ENCODE peak calls at places on chromosomes 16 and 17, in five cellular contexts. Q is heart left ventricle, I is fibroblast of mammary gland, C is pancreas, T is dorsolateral prefrontal cortex. Z is an unnamed sample.

GRCh38 chr17:8225813-8226535 is 15.6 kb upstream of the AURKB start:
- DNase-seq in Q (peak; percentile 50), I (peak; percentile 86), C (peak; percentile 83), T (peak; percentile 75), Z (peak; percentile 68)

GRCh38 chr17:68455756-68456528 is 1.4 kb downstream of the WIPI1 start:
- DNase-seq in Q (no peak), I (peak; percentile 96), C (peak; percentile 52), T (no peak), Z (no peak)

GRCh38 chr17:28946239-28946638 is 5.1 kb downstream of the PHF12 start:
- DNase-seq in Q (no peak), I (peak; percentile 90), C (no peak), T (no peak), Z (no peak)

GRCh38 chr16:30958164-30959083 is 870 bp downstream of the SETD1A start:
- DNase-seq in Q (peak; percentile 71), I (peak; percentile 42), C (peak; percentile 67), T (no peak), Z (peak; percentile 70)

GRCh38 chr17:78176548-78177025 is 8.2 kb downstream of the SYNGR2 start:
- DNase-seq in Q (peak; percentile 85), I (peak; percentile 41), C (peak; percentile 81), T (peak; percentile 72), Z (peak; percentile 81)

GRCh38 chr16:49588729-49589384 is 215.3 kb downstream of the C16orf78 start:
- DNase-seq in Q (no peak), I (peak; percentile 20), C (no peak), T (no peak), Z (no peak)

GRCh38 chr17:19265755-19266154 is 28.6 kb downstream of the EPN2 start:
- DNase-seq in Q (no peak), I (no peak), C (no peak), T (no peak), Z (no peak)

GRCh38 chr17:4607773-4608187 is 23.5 kb downstream of the SMTNL2 start:
- DNase-seq in Q (peak; percentile 91), I (peak; percentile 63), C (peak; percentile 32), T (no peak), Z (no peak)

GRCh38 chr16:67228905-67229304 is 2.0 kb downstream of the TMEM208 start:
- DNase-seq in Q (peak; percentile 13), I (no peak), C (no peak), T (no peak), Z (no peak)

GRCh38 chr16:87195190-87195589 is 122.0 kb downstream of the C16orf95 start:
- DNase-seq in Q (no peak), I (no peak), C (no peak), T (no peak), Z (no peak)

GRCh38 chr16:84532299-84532724 is 27.9 kb upstream of the MEAK7 start:
- DNase-seq in Q (peak; percentile 71), I (peak; percentile 96), C (peak; percentile 25), T (no peak), Z (no peak)

GRCh38 chr17:9258115-9259020 is 237.1 kb downstream of the NTN1 start:
- DNase-seq in Q (no peak), I (no peak), C (no peak), T (no peak), Z (no peak)

GRCh38 chr17:4856937-4857314 is 23.8 kb downstream of the MINK1 start:
- DNase-seq in Q (no peak), I (no peak), C (no peak), T (peak; percentile 71), Z (no peak)

GRCh38 chr16:63289834-63290460 is 1253.7 kb upstream of the CDH8 start:
- DNase-seq in Q (peak; percentile 48), I (peak; percentile 5), C (peak; percentile 58), T (peak; percentile 58), Z (peak; percentile 54)

GRCh38 chr17:2798679-2799078 is 2.4 kb downstream of the RAP1GAP2 start:
- DNase-seq in Q (no peak), I (no peak), C (no peak), T (no peak), Z (no peak)

GRCh38 chr16:30567160-30567990 is 4.1 kb downstream of the ZNF688 start:
- DNase-seq in Q (no peak), I (peak; percentile 16), C (no peak), T (no peak), Z (no peak)

GRCh38 chr17:50689251-50689650 is 18.5 kb downstream of the ANKRD40 start:
- DNase-seq in Q (no peak), I (peak; percentile 91), C (no peak), T (no peak), Z (peak; percentile 51)

GRCh38 chr17:17235212-17236174 is 1.5 kb downstream of the FLCN start:
- DNase-seq in Q (no peak), I (peak; percentile 50), C (no peak), T (peak; percentile 54), Z (no peak)

DNA sequence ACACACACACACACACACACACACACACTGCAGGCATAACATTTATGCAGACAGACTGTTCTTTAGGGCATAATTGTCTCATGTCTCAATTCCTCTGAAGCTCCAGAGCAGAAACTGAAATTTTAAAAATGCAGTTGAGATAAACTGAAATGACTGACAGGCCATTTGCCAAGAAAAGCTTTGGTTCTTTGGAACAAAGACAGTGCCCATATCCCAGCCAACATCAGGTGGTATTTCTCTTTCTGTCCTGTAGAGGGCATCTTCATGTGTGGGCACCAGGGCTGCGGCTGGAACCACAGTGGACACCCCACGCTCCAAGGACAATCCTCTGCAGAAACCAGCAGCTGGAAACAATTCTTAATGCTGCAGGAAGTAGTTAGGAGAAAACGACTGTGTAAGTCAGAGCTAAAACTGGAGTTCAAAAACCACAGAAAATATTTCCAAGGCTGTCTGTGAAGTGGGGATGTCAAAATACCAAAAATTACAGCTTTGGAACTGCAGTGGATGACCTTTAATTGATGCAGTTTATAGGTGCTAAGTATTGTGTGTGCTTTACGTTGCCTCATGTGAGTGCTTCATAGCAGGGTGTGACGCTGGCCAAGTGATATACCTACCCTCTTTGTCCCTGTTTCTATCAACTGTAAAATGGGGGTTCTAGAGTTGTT is 10.6 kb upstream of the MEFV start:
- DNase-seq in Q (no peak), I (peak; percentile 47), C (no peak), T (no peak), Z (peak; percentile 44)
- TF ChIP-seq CTCF in Q (peak; percentile 55), I (peak; percentile 55), C (peak; percentile 21), T (peak; percentile 35), Z (peak; percentile 87)

GRCh38 chr17:48556534-48557401 is 11.9 kb upstream of the HOXB2 start:
- DNase-seq in Q (no peak), I (peak; percentile 62), C (no peak), T (no peak), Z (no peak)

GRCh38 chr17:48560452-48560817 is 15.5 kb upstream of the HOXB2 start:
- DNase-seq in Q (no peak), I (no peak), C (no peak), T (no peak), Z (no peak)

GRCh38 chr17:48559609-48560451 is 14.9 kb upstream of the HOXB2 start:
- DNase-seq in Q (no peak), I (no peak), C (no peak), T (no peak), Z (no peak)

GRCh38 chr17:48558057-48558456 is 13.1 kb upstream of the HOXB2 start:
- DNase-seq in Q (no peak), I (no peak), C (no peak), T (no peak), Z (no peak)

DNA sequence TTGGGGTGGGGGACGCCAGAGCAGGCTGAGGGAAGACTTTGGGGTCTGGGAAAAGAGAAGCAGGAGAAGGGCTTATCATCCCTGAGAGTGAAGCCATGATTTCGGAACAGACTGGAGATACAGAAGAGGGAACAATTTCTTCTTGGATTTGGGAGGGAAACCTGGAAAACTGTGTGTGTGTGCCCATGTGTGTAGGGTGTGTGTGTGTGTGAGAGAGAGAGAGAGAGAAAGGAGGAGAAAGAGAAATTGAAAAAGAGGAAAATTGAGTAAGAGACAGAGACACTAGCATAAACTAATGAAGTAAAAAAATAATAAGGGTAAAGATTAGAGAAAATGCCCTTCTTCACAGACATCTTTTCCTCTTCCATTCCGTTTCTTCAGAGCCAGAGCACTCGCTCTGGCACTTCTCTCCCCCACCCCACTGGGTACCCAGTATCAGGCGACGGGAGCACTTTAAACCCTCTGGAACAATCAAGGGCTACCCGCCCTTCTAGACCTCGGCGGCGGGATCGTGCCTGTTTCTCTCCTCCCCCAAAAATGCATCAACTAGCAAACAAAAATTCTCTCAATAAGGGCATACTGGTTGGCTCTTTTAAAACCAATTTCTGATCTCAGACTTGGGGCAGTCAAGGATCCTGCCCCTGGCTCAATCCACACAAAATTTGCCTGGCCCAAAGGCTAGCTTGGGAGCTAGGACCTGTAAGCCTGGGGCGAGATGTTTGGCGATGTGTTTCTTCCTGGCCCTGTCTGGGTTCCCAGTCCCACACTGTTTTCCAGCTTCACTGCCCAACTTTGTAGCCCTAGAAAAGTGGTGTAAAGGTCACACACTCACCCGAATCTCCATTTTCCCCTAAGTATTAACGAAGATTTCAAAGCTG is 14.1 kb upstream of the HOXB2 start:
- DNase-seq in Q (no peak), I (no peak), C (no peak), T (no peak), Z (no peak)
- H3K4me3 ChIP-seq in Q (no peak overlapping the region), I (peak overlapping the region; percentile 20), C (no peak overlapping the region), T (no peak overlapping the region), Z (no peak overlapping the region)

GRCh38 chr16:180101-180920 is at the start of gene HBQ1:
- DNase-seq in Q (no peak), I (no peak), C (no peak), T (no peak), Z (peak; percentile 80)
- TF ChIP-seq CTCF in Q (peak; percentile 55), I (no peak), C (no peak), T (peak; percentile 32), Z (peak; percentile 21)

GRCh38 chr17:61449707-61450640 is 2.2 kb upstream of the TBX4 start:
- DNase-seq in Q (no peak), I (no peak), C (no peak), T (no peak), Z (no peak)

GRCh38 chr17:61450641-61451537 is 1.3 kb upstream of the TBX4 start:
- DNase-seq in Q (no peak), I (no peak), C (no peak), T (no peak), Z (no peak)

GRCh38 chr17:61453563-61453962 is 1.3 kb downstream of the TBX4 start:
- DNase-seq in Q (no peak), I (no peak), C (no peak), T (no peak), Z (no peak)

GRCh38 chr17:61452301-61453290 is at the start of gene TBX4:
- DNase-seq in Q (no peak), I (no peak), C (no peak), T (no peak), Z (no peak)

GRCh38 chr17:61451538-61452300 is 503 bp upstream of the TBX4 start:
- DNase-seq in Q (no peak), I (no peak), C (no peak), T (no peak), Z (no peak)
- H3K4me3 ChIP-seq in Q (peak overlapping the region; percentile 42), I (no peak overlapping the region), C (no peak overlapping the region), T (no peak overlapping the region), Z (no peak overlapping the region)

GRCh38 chr17:42744283-42744805 is 496 bp downstream of the EZH1 start:
- DNase-seq in Q (peak; percentile 85), I (peak; percentile 72), C (peak; percentile 62), T (peak; percentile 54), Z (peak; percentile 85)
- TF ChIP-seq CTCF in Q (peak; percentile 10), I (no peak), C (no peak), T (no peak), Z (no peak)

GRCh38 chr17:27503636-27504035 is 47.4 kb downstream of the KSR1 start:
- DNase-seq in Q (no peak), I (no peak), C (no peak), T (no peak), Z (no peak)
- H3K4me3 ChIP-seq in Q (no peak overlapping the region), I (no peak overlapping the region), C (no peak overlapping the region), T (no peak overlapping the region), Z (no peak overlapping the region)